ENCODE peak calls at places on chromosomes 7 and 10, in six cellular contexts. R is CD8-positive, alpha-beta memory T cell; Y is gastrocnemius medialis; D is aorta; L is IMR-90; F is thoracic aorta. P is an unnamed sample. For H3K4me1, the result is how much of the 10 kb centered on the place peaks cover.

GRCh38 chr10:77949167-77949566 is 22.6 kb upstream of the DLG5 start:
- DNase-seq in R (no peak), D (no peak), F (no peak), L (peak), Y (peak), P (no peak)

GRCh38 chr10:101285093-101285463 is 55.8 kb upstream of the LBX1 start:
- DNase-seq in D (no peak), R (no peak), L (no peak), Y (no peak), F (no peak), P (no peak)

GRCh38 chr7:134710854-134711624 is 64.4 kb downstream of the BPGM start:
- DNase-seq in Y (no peak), L (peak), F (no peak), R (peak), D (no peak), P (no peak)

GRCh38 chr10:122147731-122148130 is 123.4 kb upstream of the BTBD16 start:
- DNase-seq in Y (no peak), R (no peak), D (no peak), F (no peak), L (no peak), P (no peak)

GRCh38 chr7:132001166-132001565 is 444.7 kb upstream of the PODXL start:
- DNase-seq in D (no peak), L (no peak), R (no peak), Y (no peak), F (no peak), P (no peak)

GRCh38 chr10:19168584-19168983 is 120.0 kb downstream of the MALRD1 start:
- DNase-seq in F (no peak), L (no peak), R (no peak), Y (no peak), D (no peak), P (no peak)

GRCh38 chr10:27446091-27446918 is 57.8 kb upstream of the RAB18 start:
- DNase-seq in F (no peak), D (no peak), Y (no peak), R (peak), L (peak), P (no peak)

GRCh38 chr7:89401690-89402089 is 606.2 kb upstream of the TEX47 start:
- DNase-seq in D (no peak), R (no peak), F (no peak), Y (no peak), L (no peak), P (no peak)

GRCh38 chr7:129877146-129877792 is 75.5 kb downstream of the UBE2H start:
- DNase-seq in L (no peak), F (no peak), Y (peak), R (no peak), D (no peak), P (no peak)

GRCh38 chr10:88896336-88897018 is 16.4 kb downstream of the STAMBPL1 start:
- DNase-seq in Y (no peak), D (no peak), L (no peak), F (no peak), R (no peak), P (no peak)

GRCh38 chr7:87318741-87319140 is 26.7 kb upstream of the CROT start:
- DNase-seq in L (no peak), D (no peak), F (no peak), R (no peak), Y (no peak), P (no peak)

GRCh38 chr7:111682576-111683372 is 120.5 kb upstream of the IMMP2L start:
- DNase-seq in D (no peak), L (no peak), R (no peak), Y (no peak), F (no peak), P (no peak)

GRCh38 chr10:58775960-58776574 is 263.4 kb downstream of the BICC1 start:
- DNase-seq in L (peak), F (no peak), D (no peak), Y (no peak), R (no peak), P (no peak)

GRCh38 chr7:42639930-42640329 is 271.9 kb downstream of the C7orf25 start:
- DNase-seq in Y (no peak), R (no peak), D (no peak), L (no peak), F (no peak), P (no peak)

GRCh38 chr10:107577226-107577625 is 412.7 kb upstream of the SORCS1 start:
- DNase-seq in L (no peak), R (no peak), D (no peak), F (no peak), Y (no peak), P (no peak)

GRCh38 chr7:80135306-80136104 is 874 bp downstream of the GNAI1 start:
- DNase-seq in F (no peak), Y (no peak), R (no peak), L (peak), D (no peak), P (peak)

GRCh38 chr7:20647908-20648776 is 32.7 kb downstream of the ABCB5 start:
- DNase-seq in L (no peak), Y (no peak), D (no peak), R (no peak), F (no peak), P (no peak)

GRCh38 chr10:86888585-86889381 is 68.6 kb downstream of the MMRN2 start:
- DNase-seq in D (no peak), F (no peak), L (peak), R (no peak), Y (no peak), P (no peak)

GRCh38 chr10:2529945-2530344 is 537.4 kb upstream of the PFKP start:
- DNase-seq in L (no peak), D (no peak), F (no peak), R (no peak), Y (no peak), P (no peak)

GRCh38 chr7:6171532-6172330 is 100.7 kb downstream of the CYTH3 start:
- DNase-seq in L (no peak), Y (no peak), F (no peak), R (no peak), D (no peak), P (no peak)

GRCh38 chr7:45421096-45421495 is 153.1 kb upstream of the ADCY1 start:
- DNase-seq in L (peak), Y (no peak), F (no peak), D (no peak), R (no peak), P (no peak)

GRCh38 chr7:140841316-140841715 is 83.4 kb downstream of the BRAF start:
- DNase-seq in F (no peak), L (peak), D (no peak), R (no peak), Y (no peak), P (no peak)

GRCh38 chr10:122018951-122019413 is 30.0 kb downstream of the TACC2 start:
- DNase-seq in L (no peak), Y (no peak), R (no peak), F (no peak), D (no peak), P (no peak)

GRCh38 chr10:79069325-79070090 is 742 bp downstream of the ZMIZ1 start:
- DNase-seq in F (no peak), D (peak), L (no peak), R (peak), Y (no peak), P (peak)

GRCh38 chr10:124699471-124700292 is 44.5 kb downstream of the FAM53B start:
- DNase-seq in Y (no peak), F (no peak), L (no peak), D (peak), R (no peak), P (no peak)

GRCh38 chr10:125880719-125881118 is 373 bp downstream of the DHX32 start:
- DNase-seq in D (no peak), F (no peak), R (no peak), L (peak), Y (no peak), P (no peak)

GRCh38 chr7:12873596-12873995 is 186.2 kb downstream of the ARL4A start:
- DNase-seq in F (no peak), L (no peak), D (no peak), R (no peak), Y (no peak), P (no peak)

GRCh38 chr7:2639994-2640830 is 8.4 kb downstream of the TTYH3 start:
- DNase-seq in F (no peak), D (no peak), L (no peak), Y (no peak), R (no peak), P (no peak)

GRCh38 chr10:12393831-12394230 is 44.5 kb downstream of the CAMK1D start:
- DNase-seq in R (no peak), D (no peak), L (no peak), Y (no peak), F (no peak), P (peak)

GRCh38 chr10:3467052-3467906 is 294.7 kb upstream of the PITRM1 start:
- DNase-seq in Y (peak), L (peak), R (no peak), F (peak), D (peak), P (peak)

GRCh38 chr10:78895469-78895868 is 173.3 kb upstream of the ZMIZ1 start:
- DNase-seq in L (no peak), R (no peak), D (no peak), F (no peak), Y (no peak), P (no peak)

GRCh38 chr7:82593780-82594179 is 150.2 kb upstream of the CACNA2D1 start:
- DNase-seq in R (no peak), Y (no peak), L (peak), D (no peak), F (no peak), P (no peak)

GRCh38 chr7:115779561-115779960 is 251.0 kb downstream of the TFEC start:
- DNase-seq in L (peak), F (no peak), Y (no peak), D (no peak), R (no peak), P (no peak)

GRCh38 chr7:87886875-87887274 is 10.6 kb downstream of the DBF4 start:
- DNase-seq in L (peak), F (no peak), Y (no peak), R (peak), D (no peak), P (no peak)

GRCh38 chr7:38334163-38334562 is 60.7 kb upstream of the TARP start:
- DNase-seq in Y (no peak), F (no peak), R (no peak), L (no peak), D (no peak), P (no peak)

GRCh38 chr10:36621346-36621745 is 504.1 kb upstream of the ANKRD30A start:
- DNase-seq in L (peak), R (no peak), Y (no peak), D (no peak), F (no peak), P (no peak)

GRCh38 chr10:80455461-80456345 is 1.6 kb downstream of the TSPAN14 start:
- DNase-seq in L (no peak), Y (no peak), R (no peak), F (no peak), D (peak), P (no peak)
- H3K4me1 ChIP-seq in L (under half), Y (under half), R (half or more), F (under half), D (under half), P (half or more)

DNA sequence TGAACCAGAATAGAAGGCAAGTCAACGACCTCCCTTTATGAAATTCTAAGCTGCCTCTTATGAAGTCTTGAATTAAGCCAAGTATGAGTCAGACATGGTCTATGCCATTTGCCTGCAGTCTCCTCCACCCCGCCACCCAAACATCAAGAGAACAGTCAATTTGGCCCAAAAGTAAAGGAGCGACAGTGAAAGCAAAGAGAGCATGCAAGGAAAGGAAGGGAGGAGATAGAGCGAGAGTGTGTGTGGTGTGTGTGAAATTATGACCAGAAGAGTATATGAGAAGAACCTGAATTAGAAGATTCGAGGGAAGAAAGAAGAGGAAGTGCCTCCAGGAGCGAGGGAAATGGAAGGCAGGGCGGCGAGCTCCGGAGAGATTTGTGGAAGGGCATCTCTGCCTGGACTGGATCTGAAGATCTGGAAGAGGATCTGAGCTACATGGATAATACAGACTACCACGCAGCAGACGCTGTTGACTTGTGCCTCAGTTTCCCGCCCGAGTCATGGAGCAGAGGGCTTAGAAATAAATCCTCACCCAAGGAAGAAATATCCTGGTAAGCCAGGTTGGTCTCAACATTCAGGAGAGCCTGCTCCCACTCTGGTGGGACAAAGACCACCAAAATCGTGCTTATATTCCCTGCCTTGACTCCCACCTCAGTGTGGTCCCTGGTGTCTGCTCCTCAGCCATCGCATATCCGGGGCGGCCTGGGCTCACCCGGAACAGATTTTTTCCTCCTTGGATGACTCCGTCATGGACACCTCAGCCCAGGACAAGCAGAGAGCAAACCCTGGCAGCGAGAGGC is 459 bp downstream of the ZDHHC6 start:
- DNase-seq in R (no peak), F (no peak), D (no peak), Y (no peak), L (peak), P (no peak)
- H3K27ac ChIP-seq in R (peak), F (peak), D (peak), Y (peak), L (peak), P (peak)

DNA sequence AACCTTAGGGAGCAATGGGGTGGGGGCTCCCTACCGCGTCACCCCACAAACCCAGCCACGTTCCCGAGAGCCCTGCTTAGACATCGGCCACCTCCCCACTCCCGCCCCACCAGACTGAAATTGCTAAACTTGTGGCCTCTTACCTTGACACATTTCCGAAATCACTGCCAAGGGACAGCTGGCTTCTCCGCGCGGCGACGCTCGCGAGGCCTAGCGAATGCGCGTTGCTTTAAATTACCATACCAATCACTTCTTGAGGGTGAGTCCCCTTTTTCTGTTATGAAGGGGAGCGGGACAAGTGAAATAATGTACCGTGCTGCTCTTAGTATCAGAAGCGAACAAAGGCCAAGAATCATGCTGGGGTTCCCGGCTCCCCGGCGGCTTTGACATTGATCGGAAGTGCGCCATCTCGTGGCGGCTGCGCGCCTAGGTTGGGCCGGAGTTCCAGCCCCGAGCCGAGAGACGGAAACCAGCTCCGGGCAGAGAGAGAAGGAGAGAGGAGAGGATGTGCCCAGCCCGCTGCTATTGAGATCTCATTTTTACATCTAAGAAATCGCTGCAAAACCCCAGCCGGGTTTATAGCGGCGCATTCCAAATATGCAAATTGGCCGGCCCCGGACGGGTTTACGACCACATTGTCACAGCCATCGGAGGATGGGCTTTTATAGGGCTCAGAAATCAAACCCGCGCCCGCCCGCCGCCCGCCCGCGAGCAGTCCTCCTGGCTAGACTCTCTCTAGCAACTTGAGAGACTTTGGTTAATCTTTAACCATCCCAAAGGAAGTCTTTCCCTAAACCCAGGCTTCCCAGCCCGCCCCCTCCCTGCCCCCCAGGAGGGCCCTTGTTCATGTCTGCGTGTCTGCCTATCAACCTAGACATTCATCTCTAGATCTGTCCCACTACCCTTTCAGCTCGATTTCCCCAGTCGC is 5.3 kb downstream of the HOXA11 start:
- DNase-seq in Y (peak), D (peak), F (no peak), L (peak), R (no peak), P (peak)
- H3K4me3 ChIP-seq in Y (peak), D (no peak), F (peak), L (no peak), R (no peak), P (peak)

DNA sequence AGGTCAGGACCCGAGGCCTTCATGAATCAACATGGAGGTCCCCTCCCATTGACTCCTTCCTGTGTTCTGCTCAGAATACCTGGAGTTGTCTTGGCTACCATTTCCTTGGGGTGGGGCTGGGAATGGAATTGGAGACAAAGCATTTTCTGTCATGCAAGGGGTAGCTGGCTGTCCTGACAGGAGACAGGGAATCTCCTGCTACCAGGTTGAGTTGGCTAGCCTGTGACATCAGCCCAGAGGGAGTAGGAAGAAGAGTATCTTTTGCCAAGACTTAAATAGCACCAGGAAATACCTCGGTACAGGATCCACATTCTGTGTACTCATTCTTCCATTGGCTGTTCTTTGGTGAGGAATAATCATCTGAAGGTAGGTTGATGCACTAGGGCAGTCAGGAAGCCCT is 4.9 kb downstream of the ZDHHC16 start:
- DNase-seq in F (no peak), L (no peak), D (no peak), R (no peak), Y (no peak), P (no peak)
- H3K4me1 ChIP-seq in F (under half), L (under half), D (under half), R (under half), Y (under half), P (under half)

GRCh38 chr10:76632158-76633051 is 1005.2 kb downstream of the KCNMA1 start:
- DNase-seq in R (peak), D (no peak), L (no peak), Y (no peak), F (no peak), P (no peak)
- H3K27ac ChIP-seq in R (no peak), D (no peak), L (no peak), Y (no peak), F (no peak), P (no peak)

DNA sequence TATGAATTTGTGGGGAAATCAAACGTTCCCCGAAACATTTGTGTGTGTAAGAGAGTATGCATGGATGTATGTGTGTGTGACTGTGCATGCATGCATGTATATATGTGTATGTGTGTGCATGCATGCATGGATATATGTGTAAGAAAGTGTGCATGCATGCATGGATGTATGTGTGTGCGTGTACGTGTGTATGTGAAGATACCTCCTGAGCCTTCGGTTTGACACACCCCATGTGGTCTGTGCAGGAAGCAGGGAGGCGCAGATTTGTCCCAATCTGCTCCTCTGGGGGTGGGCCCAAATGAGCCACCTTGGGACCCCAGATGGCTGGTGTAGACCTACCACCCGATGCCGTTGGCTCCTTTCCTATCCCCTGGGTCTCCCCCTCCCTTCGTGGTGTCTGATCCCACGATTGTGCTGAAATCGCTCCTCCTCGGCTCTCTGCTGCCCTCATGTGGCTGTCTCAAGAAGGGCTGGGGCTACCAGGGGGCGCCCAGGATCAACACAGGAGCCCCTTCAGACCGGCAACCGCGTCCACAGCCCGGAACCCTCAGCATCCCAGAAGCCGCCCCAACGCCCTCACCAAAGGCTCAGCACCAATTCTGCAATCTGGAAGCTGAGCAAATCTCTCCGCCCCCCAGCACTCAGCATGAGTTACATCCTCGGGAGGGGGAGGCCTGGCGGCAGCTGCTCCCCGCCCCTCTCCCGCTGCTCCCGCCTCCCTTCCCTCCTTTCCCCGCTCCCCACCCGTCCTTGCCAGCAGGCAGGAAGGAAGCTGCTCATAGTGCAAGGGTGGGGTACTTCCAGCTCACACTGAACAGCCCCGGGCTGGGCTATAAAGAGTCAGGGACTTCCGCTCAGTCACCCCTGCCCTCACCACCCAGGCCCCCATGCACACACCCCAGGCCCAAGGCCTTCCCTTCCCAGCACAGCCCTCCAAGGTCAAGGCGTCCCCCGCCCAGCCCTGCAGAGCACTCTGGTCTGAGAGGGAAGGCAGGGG is 2.3 kb upstream of the NOS3 start:
- DNase-seq in D (peak), F (no peak), Y (no peak), R (peak), L (no peak), P (peak)
- H3K4me3 ChIP-seq in D (no peak), F (no peak), Y (no peak), R (peak), L (no peak), P (no peak)

P was measured in tibial artery.